ENCODE peak calls at places on chromosomes 7 and 10, in four cellular contexts. One of them, this sample, is unnamed. For H3K4me1 and H3K27me3, the result is how much of the 10 kb centered on the place peaks cover.

GRCh38 chr10:87761892-87762291 is 56.1 kb downstream of the ATAD1 start:
- DNase-seq in Peyer's patch: no peak
- DNase-seq in CD4-positive, alpha-beta memory T cell: no peak
- DNase-seq in mammary epithelial cell: peak
- DNase-seq in this sample: no peak

GRCh38 chr7:112504093-112504695 is 23.4 kb downstream of the LSMEM1 start:
- DNase-seq in Peyer's patch: no peak
- DNase-seq in CD4-positive, alpha-beta memory T cell: no peak
- DNase-seq in mammary epithelial cell: no peak
- DNase-seq in this sample: no peak

GRCh38 chr7:11341285-11341944 is 367.7 kb downstream of the PHF14 start:
- DNase-seq in Peyer's patch: no peak
- DNase-seq in CD4-positive, alpha-beta memory T cell: no peak
- DNase-seq in mammary epithelial cell: no peak
- DNase-seq in this sample: peak

GRCh38 chr10:87752571-87752970 is 65.5 kb downstream of the ATAD1 start:
- DNase-seq in Peyer's patch: no peak
- DNase-seq in CD4-positive, alpha-beta memory T cell: no peak
- DNase-seq in mammary epithelial cell: peak
- DNase-seq in this sample: no peak

GRCh38 chr10:120508393-120508792 is 51.4 kb downstream of the PLPP4 start:
- DNase-seq in Peyer's patch: no peak
- DNase-seq in CD4-positive, alpha-beta memory T cell: no peak
- DNase-seq in mammary epithelial cell: peak
- DNase-seq in this sample: no peak

GRCh38 chr10:132045324-132045723 is 20.4 kb upstream of the JAKMIP3 start:
- DNase-seq in Peyer's patch: no peak
- DNase-seq in CD4-positive, alpha-beta memory T cell: no peak
- DNase-seq in mammary epithelial cell: no peak
- DNase-seq in this sample: no peak

GRCh38 chr7:22417349-22417748 is 60.4 kb upstream of the RAPGEF5 start:
- DNase-seq in Peyer's patch: no peak
- DNase-seq in CD4-positive, alpha-beta memory T cell: no peak
- DNase-seq in mammary epithelial cell: no peak
- DNase-seq in this sample: no peak

GRCh38 chr7:5598261-5598761 is 174.7 kb upstream of the TNRC18 start:
- DNase-seq in Peyer's patch: no peak
- DNase-seq in CD4-positive, alpha-beta memory T cell: no peak
- DNase-seq in mammary epithelial cell: no peak
- DNase-seq in this sample: no peak

GRCh38 chr7:103447073-103447960 is 1.3 kb upstream of the SLC26A5 start:
- DNase-seq in Peyer's patch: peak
- DNase-seq in CD4-positive, alpha-beta memory T cell: peak
- DNase-seq in mammary epithelial cell: peak
- DNase-seq in this sample: peak

GRCh38 chr7:104859754-104860426 is 154.1 kb upstream of the KMT2E start:
- DNase-seq in Peyer's patch: no peak
- DNase-seq in CD4-positive, alpha-beta memory T cell: no peak
- DNase-seq in mammary epithelial cell: no peak
- DNase-seq in this sample: no peak

GRCh38 chr10:37434091-37434490 is 308.7 kb downstream of the ANKRD30A start:
- DNase-seq in Peyer's patch: no peak
- DNase-seq in CD4-positive, alpha-beta memory T cell: no peak
- DNase-seq in mammary epithelial cell: peak
- DNase-seq in this sample: no peak

GRCh38 chr7:132160525-132161230 is 415.6 kb downstream of the PLXNA4 start:
- DNase-seq in Peyer's patch: no peak
- DNase-seq in CD4-positive, alpha-beta memory T cell: no peak
- DNase-seq in mammary epithelial cell: no peak
- DNase-seq in this sample: no peak

GRCh38 chr7:12749746-12750145 is 62.3 kb downstream of the ARL4A start:
- DNase-seq in Peyer's patch: no peak
- DNase-seq in CD4-positive, alpha-beta memory T cell: no peak
- DNase-seq in mammary epithelial cell: no peak
- DNase-seq in this sample: no peak

GRCh38 chr10:132265878-132266496 is 41.8 kb downstream of the STK32C start:
- DNase-seq in Peyer's patch: no peak
- DNase-seq in CD4-positive, alpha-beta memory T cell: no peak
- DNase-seq in mammary epithelial cell: no peak
- DNase-seq in this sample: no peak

GRCh38 chr7:126185959-126186580 is 1066.7 kb downstream of the GRM8 start:
- DNase-seq in Peyer's patch: no peak
- DNase-seq in CD4-positive, alpha-beta memory T cell: no peak
- DNase-seq in mammary epithelial cell: peak
- DNase-seq in this sample: no peak

GRCh38 chr10:72250666-72251065 is 23.1 kb upstream of the DDIT4 start:
- DNase-seq in Peyer's patch: peak
- DNase-seq in CD4-positive, alpha-beta memory T cell: no peak
- DNase-seq in mammary epithelial cell: no peak
- DNase-seq in this sample: peak

GRCh38 chr7:22393825-22394458 is 37.0 kb upstream of the RAPGEF5 start:
- DNase-seq in Peyer's patch: no peak
- DNase-seq in CD4-positive, alpha-beta memory T cell: no peak
- DNase-seq in mammary epithelial cell: peak
- DNase-seq in this sample: no peak

GRCh38 chr10:114513397-114513796 is 109.1 kb upstream of the AFAP1L2 start:
- DNase-seq in Peyer's patch: no peak
- DNase-seq in CD4-positive, alpha-beta memory T cell: no peak
- DNase-seq in mammary epithelial cell: no peak
- DNase-seq in this sample: no peak

GRCh38 chr7:90176195-90176594 is 21.9 kb downstream of the STEAP1 start:
- DNase-seq in Peyer's patch: no peak
- DNase-seq in CD4-positive, alpha-beta memory T cell: no peak
- DNase-seq in mammary epithelial cell: no peak
- DNase-seq in this sample: no peak

GRCh38 chr7:158447206-158448171 is 140.1 kb downstream of the PTPRN2 start:
- DNase-seq in Peyer's patch: no peak
- DNase-seq in CD4-positive, alpha-beta memory T cell: no peak
- DNase-seq in mammary epithelial cell: no peak
- DNase-seq in this sample: no peak

GRCh38 chr7:100894860-100895700 is 608 bp downstream of the ACHE start:
- DNase-seq in Peyer's patch: peak
- DNase-seq in CD4-positive, alpha-beta memory T cell: peak
- DNase-seq in mammary epithelial cell: no peak
- DNase-seq in this sample: peak

GRCh38 chr7:142381727-142382409 is 124.0 kb upstream of the PRSS58 start:
- DNase-seq in Peyer's patch: no peak
- DNase-seq in CD4-positive, alpha-beta memory T cell: no peak
- DNase-seq in mammary epithelial cell: peak
- DNase-seq in this sample: no peak

GRCh38 chr7:158066085-158066484 is 521.5 kb downstream of the PTPRN2 start:
- DNase-seq in Peyer's patch: no peak
- DNase-seq in CD4-positive, alpha-beta memory T cell: no peak
- DNase-seq in mammary epithelial cell: no peak
- DNase-seq in this sample: no peak

GRCh38 chr10:22816298-22816653 is 101.9 kb upstream of the PIP4K2A start:
- DNase-seq in Peyer's patch: peak
- DNase-seq in CD4-positive, alpha-beta memory T cell: no peak
- DNase-seq in mammary epithelial cell: peak
- DNase-seq in this sample: no peak

GRCh38 chr7:36261019-36261754 is 108.1 kb downstream of the EEPD1 start:
- DNase-seq in Peyer's patch: no peak
- DNase-seq in CD4-positive, alpha-beta memory T cell: no peak
- DNase-seq in mammary epithelial cell: no peak
- DNase-seq in this sample: peak

GRCh38 chr7:128904381-128905197 is 5.9 kb downstream of the KCP start:
- DNase-seq in Peyer's patch: peak
- DNase-seq in CD4-positive, alpha-beta memory T cell: peak
- DNase-seq in mammary epithelial cell: peak
- DNase-seq in this sample: no peak

GRCh38 chr10:78301891-78302738 is 268.5 kb downstream of the RPS24 start:
- DNase-seq in Peyer's patch: no peak
- DNase-seq in CD4-positive, alpha-beta memory T cell: no peak
- DNase-seq in mammary epithelial cell: no peak
- DNase-seq in this sample: no peak

GRCh38 chr7:151091431-151091830 is 5.2 kb downstream of the AGAP3 start:
- DNase-seq in Peyer's patch: peak
- DNase-seq in CD4-positive, alpha-beta memory T cell: no peak
- DNase-seq in mammary epithelial cell: no peak
- DNase-seq in this sample: no peak

GRCh38 chr7:105473163-105473562 is 48.9 kb downstream of the PUS7 start:
- DNase-seq in Peyer's patch: no peak
- DNase-seq in CD4-positive, alpha-beta memory T cell: no peak
- DNase-seq in mammary epithelial cell: peak
- DNase-seq in this sample: no peak

GRCh38 chr10:64261092-64261491 is 739.9 kb downstream of the REEP3 start:
- DNase-seq in Peyer's patch: no peak
- DNase-seq in CD4-positive, alpha-beta memory T cell: no peak
- DNase-seq in mammary epithelial cell: no peak
- DNase-seq in this sample: no peak

GRCh38 chr10:64261676-64262075 is 740.5 kb downstream of the REEP3 start:
- DNase-seq in Peyer's patch: no peak
- DNase-seq in CD4-positive, alpha-beta memory T cell: no peak
- DNase-seq in mammary epithelial cell: no peak
- DNase-seq in this sample: no peak

DNA sequence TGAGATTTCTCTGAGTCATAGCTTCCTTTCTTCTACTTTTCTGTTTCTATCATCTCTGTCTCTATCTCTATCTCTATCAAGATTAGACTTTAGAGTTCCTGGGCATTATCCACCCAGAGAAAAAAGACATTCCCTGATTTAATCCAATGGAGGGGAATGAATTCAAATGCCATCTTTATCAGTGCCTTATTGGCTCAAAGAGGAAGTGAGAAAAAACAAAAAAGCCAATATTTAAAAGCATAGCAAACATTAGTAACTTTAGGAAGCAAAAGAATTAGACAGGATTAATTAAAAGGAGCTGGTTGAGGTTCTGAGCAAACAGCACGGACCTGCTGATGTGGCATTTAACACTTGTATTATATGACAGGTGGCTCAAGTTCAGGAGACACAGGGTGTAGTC is 736.5 kb downstream of the REEP3 start:
- DNase-seq in Peyer's patch: no peak
- DNase-seq in CD4-positive, alpha-beta memory T cell: no peak
- DNase-seq in mammary epithelial cell: no peak
- DNase-seq in this sample: no peak
- H3K4me1 ChIP-seq in Peyer's patch: under half
- H3K4me1 ChIP-seq in CD4-positive, alpha-beta memory T cell: under half
- H3K4me1 ChIP-seq in mammary epithelial cell: under half
- H3K4me1 ChIP-seq in this sample: under half

GRCh38 chr7:85521108-85521694 is 334.3 kb upstream of the SEMA3D start:
- DNase-seq in Peyer's patch: no peak
- DNase-seq in CD4-positive, alpha-beta memory T cell: no peak
- DNase-seq in mammary epithelial cell: no peak
- DNase-seq in this sample: no peak
- H3K4me3 ChIP-seq in Peyer's patch: no peak
- H3K4me3 ChIP-seq in CD4-positive, alpha-beta memory T cell: no peak
- H3K4me3 ChIP-seq in mammary epithelial cell: no peak
- H3K4me3 ChIP-seq in this sample: no peak

GRCh38 chr7:29798422-29798821 is 7.9 kb upstream of the WIPF3 start:
- DNase-seq in Peyer's patch: no peak
- DNase-seq in CD4-positive, alpha-beta memory T cell: no peak
- DNase-seq in mammary epithelial cell: no peak
- DNase-seq in this sample: no peak

GRCh38 chr7:29806131-29806792 is at the start of gene WIPF3:
- DNase-seq in Peyer's patch: peak
- DNase-seq in CD4-positive, alpha-beta memory T cell: no peak
- DNase-seq in mammary epithelial cell: no peak
- DNase-seq in this sample: no peak

GRCh38 chr7:29797112-29797944 is 9.0 kb upstream of the WIPF3 start:
- DNase-seq in Peyer's patch: no peak
- DNase-seq in CD4-positive, alpha-beta memory T cell: no peak
- DNase-seq in mammary epithelial cell: no peak
- DNase-seq in this sample: no peak

GRCh38 chr7:29805031-29805430 is 1.3 kb upstream of the WIPF3 start:
- DNase-seq in Peyer's patch: no peak
- DNase-seq in CD4-positive, alpha-beta memory T cell: no peak
- DNase-seq in mammary epithelial cell: no peak
- DNase-seq in this sample: no peak

GRCh38 chr7:29801929-29802328 is 4.4 kb upstream of the WIPF3 start:
- DNase-seq in Peyer's patch: no peak
- DNase-seq in CD4-positive, alpha-beta memory T cell: no peak
- DNase-seq in mammary epithelial cell: no peak
- DNase-seq in this sample: no peak
- H3K27me3 ChIP-seq in Peyer's patch: under half
- H3K27me3 ChIP-seq in CD4-positive, alpha-beta memory T cell: under half
- H3K27me3 ChIP-seq in mammary epithelial cell: under half
- H3K27me3 ChIP-seq in this sample: under half

GRCh38 chr10:102632394-102633062 is 11.8 kb upstream of the TRIM8 start:
- DNase-seq in Peyer's patch: no peak
- DNase-seq in CD4-positive, alpha-beta memory T cell: no peak
- DNase-seq in mammary epithelial cell: no peak
- DNase-seq in this sample: no peak
- H3K4me1 ChIP-seq in Peyer's patch: under half
- H3K4me1 ChIP-seq in CD4-positive, alpha-beta memory T cell: under half
- H3K4me1 ChIP-seq in mammary epithelial cell: half or more
- H3K4me1 ChIP-seq in this sample: under half

DNA sequence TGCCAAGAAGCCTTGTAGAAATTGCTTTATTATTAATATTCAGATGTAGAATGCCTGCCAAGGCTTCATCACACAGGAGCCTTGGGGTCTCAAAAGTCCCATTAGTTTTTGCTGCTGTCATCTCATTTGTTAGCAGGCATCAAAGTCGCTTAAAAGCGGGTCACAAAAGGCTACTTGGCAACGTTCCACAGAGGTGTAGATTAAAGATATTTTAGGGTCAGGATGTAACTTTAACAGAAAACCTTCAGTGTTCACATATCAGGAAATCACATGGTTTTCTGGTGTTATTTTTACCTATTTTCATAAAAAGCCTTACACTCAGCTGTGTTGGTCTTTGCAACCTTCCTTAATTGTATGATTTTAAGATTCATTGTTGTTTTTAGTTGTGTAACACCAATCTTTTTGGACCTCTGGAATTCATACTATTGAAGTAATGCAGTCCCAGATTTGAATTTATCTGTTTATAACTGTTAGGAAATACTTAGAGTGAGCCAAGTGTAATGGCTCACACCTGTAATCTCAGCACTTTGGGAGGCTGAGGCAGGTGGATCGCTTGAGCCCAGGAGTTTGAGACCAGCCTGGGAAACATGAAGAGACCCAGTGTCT is 65.3 kb downstream of the TET1 start:
- DNase-seq in Peyer's patch: no peak
- DNase-seq in CD4-positive, alpha-beta memory T cell: peak
- DNase-seq in mammary epithelial cell: no peak
- DNase-seq in this sample: no peak
- H3K4me3 ChIP-seq in Peyer's patch: no peak
- H3K4me3 ChIP-seq in CD4-positive, alpha-beta memory T cell: no peak
- H3K4me3 ChIP-seq in mammary epithelial cell: no peak
- H3K4me3 ChIP-seq in this sample: no peak